ENCODE peak calls at places on chromosomes 6 and 20, in four cellular contexts. One of them, this sample, is unnamed.
A peak's percentile ranks its signal among the peaks of the same experiment; 100 is the strongest.

GRCh38 chr6:154432533-154433476 is 76.2 kb upstream of the IPCEF1 start:
- DNase-seq in A549: no peak
- DNase-seq in tibial nerve: no peak
- DNase-seq in ovary: no peak
- DNase-seq in this sample: no peak

GRCh38 chr6:78910611-78911134 is 43.3 kb downstream of the IRAK1BP1 start:
- DNase-seq in ovary: no peak
- DNase-seq in tibial nerve: no peak
- DNase-seq in A549: no peak
- DNase-seq in this sample: no peak

GRCh38 chr6:17630511-17631073 is 30.5 kb downstream of the FAM8A1 start:
- DNase-seq in A549: no peak
- DNase-seq in ovary: no peak
- DNase-seq in tibial nerve: no peak
- DNase-seq in this sample: no peak

GRCh38 chr6:90397047-90397446 is 100.4 kb upstream of the BACH2 start:
- DNase-seq in tibial nerve: no peak
- DNase-seq in ovary: no peak
- DNase-seq in A549: no peak
- DNase-seq in this sample: no peak

GRCh38 chr6:168916576-168917207 is 337.0 kb downstream of the THBS2 start:
- DNase-seq in ovary: no peak
- DNase-seq in A549: no peak
- DNase-seq in tibial nerve: no peak
- DNase-seq in this sample: no peak

GRCh38 chr20:64256282-64256947 is 867 bp downstream of the PCMTD2 start:
- DNase-seq in A549: no peak
- DNase-seq in tibial nerve: no peak
- DNase-seq in ovary: no peak
- DNase-seq in this sample: no peak

GRCh38 chr20:58481541-58482021 is 33.6 kb downstream of the APCDD1L start:
- DNase-seq in tibial nerve: no peak
- DNase-seq in A549: peak; percentile 15
- DNase-seq in ovary: no peak
- DNase-seq in this sample: no peak

GRCh38 chr20:64232794-64233193 is 22.8 kb upstream of the PCMTD2 start:
- DNase-seq in A549: no peak
- DNase-seq in tibial nerve: no peak
- DNase-seq in ovary: peak; percentile 19
- DNase-seq in this sample: no peak

GRCh38 chr6:139027620-139028182 is 844 bp upstream of the ABRACL start:
- DNase-seq in tibial nerve: no peak
- DNase-seq in ovary: no peak
- DNase-seq in A549: no peak
- DNase-seq in this sample: no peak

GRCh38 chr6:26065952-26066380 is 21.3 kb upstream of the HFE start:
- DNase-seq in tibial nerve: no peak
- DNase-seq in ovary: peak; percentile 51
- DNase-seq in A549: peak; percentile 60
- DNase-seq in this sample: peak; percentile 85

GRCh38 chr6:120378582-120379220 is 955.6 kb downstream of the TBC1D32 start:
- DNase-seq in tibial nerve: no peak
- DNase-seq in A549: peak; percentile 6
- DNase-seq in ovary: no peak
- DNase-seq in this sample: no peak

GRCh38 chr6:123562264-123562663 is 74.5 kb downstream of the TRDN start:
- DNase-seq in tibial nerve: no peak
- DNase-seq in ovary: no peak
- DNase-seq in A549: no peak
- DNase-seq in this sample: no peak

GRCh38 chr6:153002613-153003293 is at the start of gene MTRF1L:
- DNase-seq in ovary: peak; percentile 96
- DNase-seq in A549: peak; percentile 79
- DNase-seq in tibial nerve: peak; percentile 78
- DNase-seq in this sample: peak; percentile 97

GRCh38 chr6:13045676-13046075 is 282.7 kb downstream of the TBC1D7 start:
- DNase-seq in A549: no peak
- DNase-seq in tibial nerve: no peak
- DNase-seq in ovary: no peak
- DNase-seq in this sample: no peak

GRCh38 chr6:49852975-49853374 is 13.4 kb downstream of the CRISP1 start:
- DNase-seq in tibial nerve: no peak
- DNase-seq in ovary: no peak
- DNase-seq in A549: no peak
- DNase-seq in this sample: no peak

GRCh38 chr6:39289490-39289889 is 24.7 kb downstream of the KCNK17 start:
- DNase-seq in tibial nerve: no peak
- DNase-seq in A549: no peak
- DNase-seq in ovary: no peak
- DNase-seq in this sample: no peak

GRCh38 chr20:48604936-48605335 is 222.9 kb downstream of the PREX1 start:
- DNase-seq in ovary: peak; percentile 14
- DNase-seq in A549: no peak
- DNase-seq in tibial nerve: no peak
- DNase-seq in this sample: peak; percentile 41

GRCh38 chr20:33731693-33732165 is at the start of gene ZNF341:
- DNase-seq in tibial nerve: peak; percentile 71
- DNase-seq in A549: peak; percentile 55
- DNase-seq in ovary: peak; percentile 96
- DNase-seq in this sample: peak; percentile 93

GRCh38 chr6:31308050-31308844 is 36.4 kb upstream of the HLA-C start:
- DNase-seq in A549: no peak
- DNase-seq in tibial nerve: no peak
- DNase-seq in ovary: no peak
- DNase-seq in this sample: peak; percentile 62

GRCh38 chr6:33621396-33622388 is 570 bp downstream of the ITPR3 start:
- DNase-seq in tibial nerve: no peak
- DNase-seq in ovary: peak; percentile 72
- DNase-seq in A549: no peak
- DNase-seq in this sample: peak; percentile 80

GRCh38 chr20:48661575-48662473 is 166.0 kb downstream of the PREX1 start:
- DNase-seq in tibial nerve: no peak
- DNase-seq in ovary: no peak
- DNase-seq in A549: no peak
- DNase-seq in this sample: no peak

GRCh38 chr20:38893485-38894090 is 32.6 kb upstream of the FAM83D start:
- DNase-seq in A549: peak; percentile 83
- DNase-seq in ovary: peak; percentile 72
- DNase-seq in tibial nerve: no peak
- DNase-seq in this sample: no peak

GRCh38 chr20:59561228-59561605 is 43.1 kb upstream of the PHACTR3 start:
- DNase-seq in ovary: no peak
- DNase-seq in tibial nerve: no peak
- DNase-seq in A549: no peak
- DNase-seq in this sample: no peak

GRCh38 chr6:56450882-56451739 is 191.6 kb downstream of the DST start:
- DNase-seq in ovary: peak; percentile 92
- DNase-seq in tibial nerve: no peak
- DNase-seq in A549: no peak
- DNase-seq in this sample: peak; percentile 83

GRCh38 chr6:19289408-19289967 is 547.7 kb upstream of the ID4 start:
- DNase-seq in A549: no peak
- DNase-seq in ovary: no peak
- DNase-seq in tibial nerve: no peak
- DNase-seq in this sample: no peak

GRCh38 chr6:142846883-142847287 is 98.1 kb downstream of the HIVEP2 start:
- DNase-seq in A549: no peak
- DNase-seq in ovary: no peak
- DNase-seq in tibial nerve: no peak
- DNase-seq in this sample: no peak

GRCh38 chr6:151087861-151088598 is 151.7 kb upstream of the AKAP12 start:
- DNase-seq in tibial nerve: no peak
- DNase-seq in ovary: peak; percentile 72
- DNase-seq in A549: no peak
- DNase-seq in this sample: no peak

DNA sequence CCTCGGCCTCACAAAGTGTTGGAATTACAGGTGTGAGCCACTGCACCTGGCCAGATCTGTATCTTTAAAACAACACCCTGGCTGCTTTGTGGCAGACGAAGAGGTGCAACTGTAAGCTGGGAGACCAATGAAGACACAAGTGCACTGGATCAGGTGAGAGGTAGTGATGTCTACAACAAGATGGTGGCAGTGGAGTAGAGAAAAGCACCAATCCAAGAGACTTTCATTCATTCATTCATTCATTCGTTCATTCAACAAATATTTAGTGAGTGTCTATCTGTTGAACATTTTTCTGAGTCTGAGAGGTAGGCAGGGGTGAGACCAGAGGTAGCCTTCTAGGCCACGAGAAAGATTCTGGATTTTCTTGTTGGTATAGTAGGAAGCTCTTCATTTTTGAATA is 36.9 kb upstream of the TTPAL start:
- DNase-seq in A549: no peak
- DNase-seq in ovary: no peak
- DNase-seq in tibial nerve: no peak
- DNase-seq in this sample: no peak
- H3K27ac ChIP-seq in A549: no peak overlapping the region
- H3K27ac ChIP-seq in ovary: no peak overlapping the region
- H3K27ac ChIP-seq in tibial nerve: no peak overlapping the region
- H3K27ac ChIP-seq in this sample: no peak overlapping the region

GRCh38 chr6:41826343-41827043 is 39.0 kb downstream of the TOMM6 start:
- DNase-seq in tibial nerve: no peak
- DNase-seq in ovary: no peak
- DNase-seq in A549: no peak
- DNase-seq in this sample: no peak

GRCh38 chr6:41824571-41825569 is 37.4 kb downstream of the TOMM6 start:
- DNase-seq in tibial nerve: no peak
- DNase-seq in ovary: no peak
- DNase-seq in A549: peak; percentile 28
- DNase-seq in this sample: no peak

GRCh38 chr6:41818271-41819054 is 31.0 kb downstream of the TOMM6 start:
- DNase-seq in tibial nerve: no peak
- DNase-seq in A549: no peak
- DNase-seq in ovary: no peak
- DNase-seq in this sample: no peak

DNA sequence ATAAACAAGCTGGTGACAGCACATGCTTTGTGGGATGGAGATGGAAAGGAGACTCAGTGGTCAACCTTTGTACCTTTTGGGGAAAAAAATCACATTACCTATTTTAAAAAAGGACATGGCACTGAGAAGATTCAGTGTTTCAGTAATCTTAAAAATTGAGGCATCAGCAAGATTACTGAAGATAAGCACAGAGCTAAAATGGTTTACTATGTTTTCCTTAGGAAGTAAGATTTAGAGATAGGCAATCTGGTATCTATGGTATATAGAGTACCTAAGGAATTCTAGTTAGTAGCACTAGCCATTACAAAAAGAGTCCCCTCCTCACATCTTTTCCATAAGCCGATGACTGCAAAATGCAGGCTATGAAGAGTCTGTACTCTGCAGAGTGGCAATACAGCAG is 35.7 kb downstream of the TOMM6 start:
- DNase-seq in A549: no peak
- DNase-seq in tibial nerve: no peak
- DNase-seq in ovary: no peak
- DNase-seq in this sample: no peak
- TF ChIP-seq EP300 in A549: no peak
- TF ChIP-seq EP300 in tibial nerve: no peak
- TF ChIP-seq EP300 in ovary: no peak
- TF ChIP-seq EP300 in this sample: no peak

DNA sequence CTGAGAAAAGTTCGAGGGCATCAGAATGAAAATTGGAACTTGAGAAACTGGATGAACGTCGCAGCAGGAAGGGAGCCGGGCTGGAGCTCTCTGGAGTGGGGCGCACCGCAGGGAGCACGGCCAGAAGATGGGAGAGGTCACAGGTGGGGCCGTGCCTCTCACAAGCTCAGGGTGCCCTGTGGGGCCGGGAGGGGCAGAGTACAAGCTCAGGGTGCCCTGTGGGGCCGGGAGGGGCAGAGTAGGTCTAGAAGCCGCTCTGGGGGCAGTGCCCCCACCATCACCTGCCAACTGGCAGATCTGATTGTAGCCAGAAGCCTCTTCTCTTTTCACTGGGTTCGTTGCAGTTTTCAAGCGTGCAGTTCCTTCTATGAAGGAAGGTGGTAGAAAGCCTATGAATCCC is 61.1 kb upstream of the SNX9 start:
- DNase-seq in A549: no peak
- DNase-seq in tibial nerve: no peak
- DNase-seq in ovary: no peak
- DNase-seq in this sample: no peak
- H3K4me1 ChIP-seq in A549: peaks cover 53% of the 10 kb centered on the region
- H3K4me1 ChIP-seq in tibial nerve: peaks cover 38% of the 10 kb centered on the region
- H3K4me1 ChIP-seq in ovary: peaks cover 10% of the 10 kb centered on the region
- H3K4me1 ChIP-seq in this sample: peaks cover 57% of the 10 kb centered on the region

DNA sequence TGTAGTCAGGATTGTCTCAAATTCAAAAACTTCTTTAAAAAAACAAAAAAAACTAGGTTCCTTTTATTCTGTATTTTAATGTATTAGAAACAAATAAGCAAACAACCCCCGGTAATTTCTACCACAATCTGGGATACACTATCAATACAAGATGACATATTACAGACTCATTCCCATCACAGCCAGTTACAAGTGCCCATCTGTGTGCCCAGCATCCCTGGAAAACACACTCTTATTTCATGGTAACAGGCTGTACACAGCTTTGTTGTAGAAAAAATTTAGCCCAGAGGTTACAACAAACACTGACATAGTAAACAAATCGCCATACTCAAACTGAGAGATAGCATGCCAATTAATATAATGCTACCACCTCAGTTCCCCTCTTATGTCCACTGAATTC is 16.3 kb downstream of the HBS1L start:
- DNase-seq in ovary: no peak
- DNase-seq in A549: no peak
- DNase-seq in tibial nerve: no peak
- DNase-seq in this sample: no peak
- H3K27ac ChIP-seq in ovary: no peak overlapping the region
- H3K27ac ChIP-seq in A549: no peak overlapping the region
- H3K27ac ChIP-seq in tibial nerve: no peak overlapping the region
- H3K27ac ChIP-seq in this sample: no peak overlapping the region

GRCh38 chr6:158644227-158645063 is at the start of gene DYNLT1:
- DNase-seq in tibial nerve: peak; percentile 84
- DNase-seq in A549: peak; percentile 77
- DNase-seq in ovary: peak; percentile 95
- DNase-seq in this sample: peak; percentile 95
- TF ChIP-seq EP300 in tibial nerve: peak; percentile 76
- TF ChIP-seq EP300 in A549: no peak
- TF ChIP-seq EP300 in ovary: peak; percentile 77
- TF ChIP-seq EP300 in this sample: peak; percentile 39

GRCh38 chr6:2746557-2747061 is 4.1 kb downstream of the MYLK4 start:
- DNase-seq in tibial nerve: no peak
- DNase-seq in A549: no peak
- DNase-seq in ovary: no peak
- DNase-seq in this sample: no peak
- H3K4me1 ChIP-seq in tibial nerve: no peaks in the 10 kb centered on the region
- H3K4me1 ChIP-seq in A549: no peaks in the 10 kb centered on the region
- H3K4me1 ChIP-seq in ovary: no peaks in the 10 kb centered on the region
- H3K4me1 ChIP-seq in this sample: peaks cover 12% of the 10 kb centered on the region

GRCh38 chr20:50429412-50429811 is 80.8 kb upstream of the PTPN1 start:
- DNase-seq in ovary: no peak
- DNase-seq in A549: no peak
- DNase-seq in tibial nerve: no peak
- DNase-seq in this sample: no peak
- H3K27ac ChIP-seq in ovary: no peak overlapping the region
- H3K27ac ChIP-seq in A549: peak overlapping the region; percentile 76
- H3K27ac ChIP-seq in tibial nerve: no peak overlapping the region
- H3K27ac ChIP-seq in this sample: no peak overlapping the region

GRCh38 chr6:43262000-43262779 is 18.9 kb downstream of the TTBK1 start:
- DNase-seq in A549: no peak
- DNase-seq in ovary: no peak
- DNase-seq in tibial nerve: no peak
- DNase-seq in this sample: no peak
- TF ChIP-seq EP300 in A549: no peak
- TF ChIP-seq EP300 in ovary: no peak
- TF ChIP-seq EP300 in tibial nerve: no peak
- TF ChIP-seq EP300 in this sample: no peak